ENCODE peak calls at places on chromosomes 6 and 20, in seven cellular contexts. B, K, W, N, V, A and P are unnamed samples.

GRCh38 chr20:53943522-53944291 is 126.7 kb downstream of the BCAS1 start:
- DNase-seq in B (peak), K (no peak), W (peak), N (no peak), V (peak), A (peak), P (no peak)

GRCh38 chr20:39036011-39036410 is 73.9 kb downstream of the DHX35 start:
- DNase-seq in B (no peak), K (peak), W (peak), N (no peak), V (peak), A (no peak), P (no peak)

GRCh38 chr20:17281478-17281877 is 54.6 kb downstream of the PCSK2 start:
- DNase-seq in B (no peak), K (no peak), W (no peak), N (no peak), V (peak), A (no peak), P (peak)

GRCh38 chr6:135586844-135587243 is 89.3 kb upstream of the AHI1 start:
- DNase-seq in B (no peak), K (peak), W (no peak), N (no peak), V (peak), A (no peak), P (no peak)

GRCh38 chr6:146184701-146185100 is 155.8 kb downstream of the GRM1 start:
- DNase-seq in B (no peak), K (no peak), W (no peak), N (no peak), V (no peak), A (no peak), P (no peak)

GRCh38 chr20:31260326-31260932 is 3.0 kb downstream of the DEFB115 start:
- DNase-seq in B (peak), K (no peak), W (peak), N (no peak), V (no peak), A (no peak), P (peak)

GRCh38 chr6:29519291-29520010 is 31.7 kb upstream of the MAS1L start:
- DNase-seq in B (no peak), K (no peak), W (no peak), N (no peak), V (no peak), A (no peak), P (no peak)

GRCh38 chr6:56046576-56046975 is 171.2 kb upstream of the BMP5 start:
- DNase-seq in B (peak), K (peak), W (peak), N (no peak), V (peak), A (no peak), P (no peak)

GRCh38 chr6:170098428-170099170 is 192.3 kb downstream of the DLL1 start:
- DNase-seq in B (no peak), K (no peak), W (no peak), N (no peak), V (no peak), A (no peak), P (no peak)

GRCh38 chr6:37433657-37434271 is 743 bp downstream of the CMTR1 start:
- DNase-seq in B (no peak), K (no peak), W (peak), N (peak), V (peak), A (no peak), P (no peak)

GRCh38 chr20:50543326-50543725 is 33.1 kb downstream of the PTPN1 start:
- DNase-seq in B (no peak), K (no peak), W (no peak), N (no peak), V (no peak), A (no peak), P (no peak)

GRCh38 chr6:12608016-12608860 is 108.3 kb upstream of the PHACTR1 start:
- DNase-seq in B (no peak), K (peak), W (peak), N (no peak), V (peak), A (no peak), P (no peak)